ENCODE peak calls at places on chromosomes 5 and 9, in seven cellular contexts. Y, T, H, Q, V, F and C are unnamed samples.

GRCh38 chr9:98415782-98416181 is 160.3 kb upstream of the TBC1D2 start:
- DNase-seq in H (no peak), Y (no peak), Q (no peak), T (no peak), F (no peak), V (no peak), C (no peak)

GRCh38 chr9:137967280-137967943 is 89.8 kb downstream of the CACNA1B start:
- DNase-seq in Q (peak; percentile 45), V (peak; percentile 12), Y (no peak), H (no peak), F (no peak), T (no peak), C (no peak)

GRCh38 chr9:109244179-109245132 is 76.4 kb downstream of the EPB41L4B start:
- DNase-seq in Q (peak; percentile 73), Y (peak; percentile 20), T (peak; percentile 67), F (peak; percentile 27), H (peak; percentile 36), V (peak; percentile 79), C (peak; percentile 63)

GRCh38 chr9:109098221-109098959 is 21.4 kb downstream of the TMEM245 start:
- DNase-seq in V (no peak), Q (no peak), H (no peak), F (peak; percentile 87), T (no peak), Y (no peak), C (no peak)

GRCh38 chr9:131394464-131395026 is 659 bp downstream of the PRRC2B start:
- DNase-seq in Y (no peak), Q (peak; percentile 78), H (no peak), T (no peak), V (peak; percentile 80), F (no peak), C (no peak)

GRCh38 chr9:123473226-123473625 is 117.2 kb downstream of the CRB2 start:
- DNase-seq in F (no peak), Q (no peak), Y (no peak), T (peak; percentile 52), V (no peak), H (no peak), C (no peak)

GRCh38 chr9:120905794-120906248 is 20.8 kb downstream of the TRAF1 start:
- DNase-seq in V (no peak), Y (no peak), H (no peak), F (no peak), T (no peak), Q (no peak), C (no peak)

GRCh38 chr5:142211918-142212317 is 103.3 kb downstream of the NDFIP1 start:
- DNase-seq in H (no peak), T (no peak), V (no peak), Y (no peak), Q (no peak), F (no peak), C (no peak)

GRCh38 chr9:95100071-95100627 is 217.4 kb downstream of the FANCC start:
- DNase-seq in F (no peak), V (no peak), Q (no peak), T (no peak), H (no peak), Y (no peak), C (no peak)

GRCh38 chr5:143642791-143643190 is 169.2 kb upstream of the HMHB1 start:
- DNase-seq in T (no peak), H (no peak), Q (no peak), V (no peak), F (no peak), Y (no peak), C (no peak)

GRCh38 chr5:1183424-1184162 is 17.8 kb upstream of the SLC6A19 start:
- DNase-seq in H (no peak), Y (no peak), T (no peak), F (no peak), Q (no peak), V (no peak), C (no peak)

GRCh38 chr5:14721990-14722656 is 57.6 kb downstream of the OTULIN start:
- DNase-seq in Y (no peak), F (no peak), V (no peak), T (no peak), Q (no peak), H (no peak), C (no peak)

GRCh38 chr5:64796301-64796700 is 27.6 kb downstream of the CWC27 start:
- DNase-seq in H (no peak), V (no peak), F (no peak), T (no peak), Q (no peak), Y (no peak), C (no peak)

GRCh38 chr5:65808818-65809217 is 86.8 kb downstream of the NLN start:
- DNase-seq in F (peak; percentile 11), H (no peak), Q (no peak), Y (no peak), V (no peak), T (no peak), C (no peak)

GRCh38 chr5:171840701-171841522 is 55.3 kb downstream of the SMIM23 start:
- DNase-seq in H (no peak), Q (no peak), Y (no peak), F (no peak), V (no peak), T (no peak), C (peak; percentile 76)

GRCh38 chr5:141742866-141743651 is 61.0 kb upstream of the ARAP3 start:
- DNase-seq in T (no peak), F (no peak), H (no peak), Q (no peak), Y (peak; percentile 12), V (peak; percentile 86), C (no peak)

GRCh38 chr9:112288029-112288428 is 45.4 kb downstream of the PTBP3 start:
- DNase-seq in T (no peak), H (no peak), Y (no peak), Q (no peak), V (no peak), F (no peak), C (no peak)

GRCh38 chr9:85292261-85292660 is 449.5 kb downstream of the AGTPBP1 start:
- DNase-seq in Q (no peak), T (no peak), Y (no peak), H (no peak), F (no peak), V (peak; percentile 39), C (no peak)

GRCh38 chr9:694499-695154 is 146.9 kb upstream of the DMRT1 start:
- DNase-seq in Y (peak; percentile 83), F (no peak), Q (no peak), H (no peak), V (no peak), T (peak; percentile 52), C (no peak)

GRCh38 chr5:81239613-81240012 is 6.5 kb downstream of the CKMT2 start:
- DNase-seq in V (no peak), H (no peak), Y (no peak), T (peak; percentile 21), Q (peak; percentile 71), F (no peak), C (no peak)

GRCh38 chr9:92715488-92716231 is 45.7 kb upstream of the IPPK start:
- DNase-seq in Q (no peak), Y (no peak), V (no peak), F (peak; percentile 20), H (no peak), T (no peak), C (no peak)

GRCh38 chr9:110996436-110997224 is 41.6 kb downstream of the LPAR1 start:
- DNase-seq in T (no peak), F (peak; percentile 82), Y (no peak), V (no peak), H (no peak), Q (peak; percentile 68), C (no peak)

GRCh38 chr5:173645437-173645807 is 29.0 kb upstream of the BOD1 start:
- DNase-seq in Q (no peak), Y (peak; percentile 59), T (no peak), V (no peak), F (no peak), H (no peak), C (no peak)

GRCh38 chr5:177607452-177608192 is 7.7 kb downstream of the B4GALT7 start:
- DNase-seq in Q (peak; percentile 78), T (peak; percentile 65), H (peak; percentile 26), Y (peak; percentile 48), F (peak; percentile 31), V (peak; percentile 94), C (peak; percentile 87)

GRCh38 chr5:553874-554273 is 29.6 kb upstream of the SLC9A3 start:
- DNase-seq in Y (no peak), F (no peak), V (peak; percentile 75), Q (no peak), T (no peak), H (no peak), C (no peak)

GRCh38 chr5:170070556-170071412 is 34.9 kb upstream of the FOXI1 start:
- DNase-seq in Q (no peak), Y (peak; percentile 15), V (peak; percentile 86), F (peak; percentile 1), H (no peak), T (peak; percentile 26), C (no peak)

GRCh38 chr9:100027543-100027942 is 71.3 kb downstream of the ERP44 start:
- DNase-seq in F (no peak), Q (no peak), V (no peak), H (no peak), Y (no peak), T (no peak), C (peak; percentile 7)

GRCh38 chr5:38719916-38720315 is 125.9 kb upstream of the OSMR start:
- DNase-seq in H (no peak), Q (no peak), Y (no peak), T (no peak), F (peak; percentile 49), V (no peak), C (no peak)

GRCh38 chr5:150184990-150185952 is 4.6 kb upstream of the SLC6A7 start:
- DNase-seq in Y (no peak), T (no peak), Q (no peak), V (no peak), F (no peak), H (no peak), C (no peak)

GRCh38 chr9:107700902-107701301 is 211.3 kb upstream of the KLF4 start:
- DNase-seq in F (no peak), V (no peak), H (no peak), Y (no peak), Q (no peak), T (no peak), C (no peak)

GRCh38 chr9:88533951-88534455 is 975 bp upstream of the NXNL2 start:
- DNase-seq in Q (peak; percentile 76), H (no peak), Y (peak; percentile 49), V (peak; percentile 83), F (peak; percentile 25), T (no peak), C (no peak)

GRCh38 chr5:83472508-83473343 is 1.2 kb downstream of the VCAN start:
- DNase-seq in F (no peak), Y (peak; percentile 57), T (peak; percentile 14), H (no peak), V (peak; percentile 64), Q (peak; percentile 84), C (peak; percentile 20)

GRCh38 chr9:77158772-77159513 is 18.4 kb upstream of the VPS13A start:
- DNase-seq in H (no peak), Y (no peak), V (no peak), F (no peak), Q (no peak), T (no peak), C (no peak)

GRCh38 chr5:107378218-107378899 is 292.4 kb downstream of the EFNA5 start:
- DNase-seq in Y (no peak), T (no peak), Q (no peak), V (no peak), H (no peak), F (no peak), C (no peak)

GRCh38 chr5:139822553-139823425 is 27.2 kb downstream of the PSD2 start:
- DNase-seq in Q (peak; percentile 52), Y (no peak), H (no peak), V (peak; percentile 66), T (no peak), F (no peak), C (no peak)

GRCh38 chr5:115349001-115349817 is 52.8 kb upstream of the CCDC112 start:
- DNase-seq in T (no peak), H (no peak), Q (no peak), F (peak; percentile 49), V (no peak), Y (peak; percentile 80), C (peak; percentile 7)